ENCODE peak calls at places on chromosomes 2 and 18, in seven cellular contexts. K is endothelial cell, M is cardiac muscle cell, W is coronary artery, N is MCF 10A, S is psoas muscle, F is glutamatergic neuron. I is an unnamed sample.

GRCh38 chr18:7618821-7619410 is 51.8 kb downstream of the PTPRM start:
- DNase-seq in K (no peak), M (no peak), W (no peak), N (no peak), S (no peak), F (no peak), I (no peak)

GRCh38 chr2:64609229-64609994 is 44.3 kb downstream of the SERTAD2 start:
- DNase-seq in K (peak), M (peak), W (peak), N (no peak), S (peak), F (peak), I (no peak)

GRCh38 chr2:176484838-176485237 is 215.6 kb downstream of the MTX2 start:
- DNase-seq in K (no peak), M (no peak), W (no peak), N (no peak), S (no peak), F (no peak), I (no peak)

GRCh38 chr2:216799873-216800421 is 59.9 kb downstream of the TNP1 start:
- DNase-seq in K (no peak), M (no peak), W (no peak), N (no peak), S (peak), F (no peak), I (no peak)

GRCh38 chr2:179443175-179443574 is 178.5 kb upstream of the SESTD1 start:
- DNase-seq in K (no peak), M (peak), W (no peak), N (no peak), S (no peak), F (no peak), I (no peak)

GRCh38 chr2:1787799-1788477 is 43.6 kb upstream of the PXDN start:
- DNase-seq in K (no peak), M (no peak), W (no peak), N (no peak), S (no peak), F (no peak), I (no peak)

GRCh38 chr2:120729410-120730052 is 6.1 kb upstream of the GLI2 start:
- DNase-seq in K (no peak), M (peak), W (peak), N (peak), S (no peak), F (no peak), I (no peak)

GRCh38 chr2:236568068-236568921 is 1.3 kb upstream of the ACKR3 start:
- DNase-seq in K (peak), M (peak), W (peak), N (no peak), S (peak), F (peak), I (peak)

GRCh38 chr2:137748533-137748932 is 215.7 kb upstream of the HNMT start:
- DNase-seq in K (no peak), M (no peak), W (no peak), N (no peak), S (no peak), F (no peak), I (peak)

GRCh38 chr18:46324556-46324955 is 220.4 kb downstream of the HAUS1 start:
- DNase-seq in K (no peak), M (peak), W (no peak), N (peak), S (no peak), F (no peak), I (no peak)

GRCh38 chr2:219378167-219378851 is 9.4 kb downstream of the DNPEP start:
- DNase-seq in K (no peak), M (no peak), W (no peak), N (no peak), S (no peak), F (no peak), I (no peak)

GRCh38 chr18:34834897-34835296 is 124.8 kb downstream of the DTNA start:
- DNase-seq in K (no peak), M (no peak), W (no peak), N (no peak), S (no peak), F (no peak), I (no peak)

GRCh38 chr2:25572638-25573037 is 100.7 kb downstream of the DTNB start:
- DNase-seq in K (no peak), M (no peak), W (no peak), N (no peak), S (no peak), F (no peak), I (no peak)

GRCh38 chr2:25566694-25567093 is 106.7 kb downstream of the DTNB start:
- DNase-seq in K (no peak), M (peak), W (no peak), N (no peak), S (no peak), F (no peak), I (no peak)

GRCh38 chr2:25566094-25566493 is 107.3 kb downstream of the DTNB start:
- DNase-seq in K (no peak), M (no peak), W (no peak), N (no peak), S (no peak), F (no peak), I (no peak)

GRCh38 chr2:25570161-25570840 is 103.1 kb downstream of the DTNB start:
- DNase-seq in K (no peak), M (no peak), W (no peak), N (no peak), S (no peak), F (no peak), I (no peak)

GRCh38 chr2:25567406-25567805 is 106.0 kb downstream of the DTNB start:
- DNase-seq in K (no peak), M (peak), W (no peak), N (peak), S (no peak), F (no peak), I (no peak)
- TF ChIP-seq CTCF in K (peak), M (peak), W (no peak), N (peak), S (no peak), F (no peak), I (peak)

GRCh38 chr18:27164905-27165304 is 20.2 kb downstream of the CHST9 start:
- DNase-seq in K (no peak), M (no peak), W (no peak), N (no peak), S (no peak), F (no peak), I (no peak)

GRCh38 chr18:27165412-27165811 is 19.7 kb downstream of the CHST9 start:
- DNase-seq in K (no peak), M (no peak), W (no peak), N (no peak), S (no peak), F (no peak), I (no peak)
- TF ChIP-seq CTCF in K (no peak), M (no peak), W (no peak), N (no peak), S (no peak), F (no peak), I (no peak)

GRCh38 chr2:59912076-59912475 is 641.4 kb downstream of the BCL11A start:
- DNase-seq in K (no peak), M (no peak), W (no peak), N (no peak), S (no peak), F (no peak), I (no peak)
- TF ChIP-seq CTCF in K (no peak), M (no peak), W (no peak), N (no peak), S (no peak), F (no peak), I (no peak)

GRCh38 chr2:54206596-54206995 is 49.4 kb downstream of the TSPYL6 start:
- DNase-seq in K (peak), M (peak), W (no peak), N (peak), S (no peak), F (no peak), I (peak)
- TF ChIP-seq CTCF in K (peak), M (peak), W (peak), N (peak), S (peak), F (peak), I (peak)

GRCh38 chr18:58125183-58125582 is 81.2 kb downstream of the NEDD4L start:
- DNase-seq in K (no peak), M (no peak), W (no peak), N (no peak), S (no peak), F (no peak), I (no peak)
- TF ChIP-seq CTCF in K (no peak), M (no peak), W (no peak), N (no peak), S (no peak), F (no peak), I (no peak)

DNA sequence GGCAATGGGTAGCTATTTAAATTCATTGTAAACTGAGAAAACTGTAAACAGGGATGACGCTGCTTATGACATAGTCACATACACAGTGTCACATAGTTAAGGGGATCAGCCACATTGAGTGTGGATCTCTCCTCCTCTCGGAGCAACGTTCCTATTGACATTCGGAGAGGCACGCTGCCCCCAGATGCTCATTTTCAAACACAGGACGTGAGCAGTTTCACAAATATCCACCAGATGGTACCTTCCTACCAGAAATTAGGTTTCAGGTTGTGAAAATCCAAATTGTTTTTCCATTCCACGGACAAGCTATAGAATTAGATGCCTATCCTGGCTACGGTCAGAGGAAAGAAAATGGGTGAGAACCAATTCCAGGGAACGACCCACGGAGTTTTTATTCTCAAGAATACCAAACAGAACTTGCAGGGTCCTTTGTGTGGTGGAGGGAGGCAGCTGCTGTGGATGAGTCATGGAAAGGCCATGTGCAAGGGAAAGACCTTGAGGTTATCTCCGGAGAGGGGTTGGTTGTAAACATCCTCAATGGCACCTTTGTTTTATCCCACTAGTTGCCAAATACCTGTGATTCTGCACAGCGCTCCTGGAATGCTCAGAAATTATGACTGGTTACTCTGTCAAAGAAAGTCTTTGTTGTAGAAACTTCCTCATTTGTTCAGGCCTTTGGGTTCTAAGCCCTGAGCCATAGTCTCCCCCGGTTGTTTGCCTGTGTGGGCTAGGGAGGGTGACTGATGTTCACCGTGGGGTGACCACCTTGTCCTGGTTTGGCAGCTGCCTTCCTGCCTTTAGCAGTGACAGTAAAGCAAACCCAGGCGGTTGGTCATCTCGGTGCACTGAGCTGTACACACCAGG is 88.0 kb downstream of the ACTR3 start:
- DNase-seq in K (no peak), M (no peak), W (no peak), N (peak), S (no peak), F (no peak), I (peak)
- TF ChIP-seq CTCF in K (no peak), M (peak), W (no peak), N (peak), S (peak), F (no peak), I (peak)

GRCh38 chr2:68977453-68977852 is 3.0 kb downstream of the GKN1 start:
- DNase-seq in K (no peak), M (no peak), W (no peak), N (no peak), S (no peak), F (no peak), I (no peak)

GRCh38 chr2:68975844-68976243 is 1.4 kb downstream of the GKN1 start:
- DNase-seq in K (no peak), M (no peak), W (no peak), N (no peak), S (no peak), F (no peak), I (no peak)

GRCh38 chr2:68980956-68981355 is 6.5 kb downstream of the GKN1 start:
- DNase-seq in K (no peak), M (no peak), W (no peak), N (no peak), S (no peak), F (no peak), I (no peak)

GRCh38 chr2:68974946-68975665 is 670 bp downstream of the GKN1 start:
- DNase-seq in K (no peak), M (no peak), W (no peak), N (no peak), S (no peak), F (no peak), I (no peak)

GRCh38 chr2:68978098-68978497 is 3.7 kb downstream of the GKN1 start:
- DNase-seq in K (no peak), M (no peak), W (no peak), N (no peak), S (no peak), F (no peak), I (no peak)
- TF ChIP-seq CTCF in K (no peak), M (no peak), W (no peak), N (no peak), S (no peak), F (no peak), I (no peak)